ENCODE peak calls at places on chromosomes 6 and 20, in four cellular contexts. W is mesendoderm; T is GM04504; B is CD4-positive, alpha-beta T cell. U is an unnamed sample.

GRCh38 chr6:2770171-2770570 is 5.0 kb downstream of the WRNIP1 start:
- DNase-seq in B (no peak), W (no peak), T (no peak), U (peak)

GRCh38 chr6:2624177-2624576 is 126.5 kb downstream of the MYLK4 start:
- DNase-seq in B (no peak), W (no peak), T (no peak), U (no peak)

GRCh38 chr6:68778356-68779020 is 143.4 kb downstream of the ADGRB3 start:
- DNase-seq in W (peak), B (no peak), T (no peak), U (no peak)

GRCh38 chr20:36274248-36274841 is 31.8 kb upstream of the DLGAP4 start:
- DNase-seq in T (no peak), W (no peak), B (no peak), U (peak)

GRCh38 chr20:38222231-38222922 is 38.2 kb downstream of the KIAA1755 start:
- DNase-seq in T (no peak), W (peak), B (peak), U (peak)

GRCh38 chr20:17617868-17618672 is 48.2 kb downstream of the DSTN start:
- DNase-seq in T (no peak), B (no peak), W (no peak), U (no peak)

GRCh38 chr20:64156886-64157875 is 7.1 kb upstream of the MYT1 start:
- DNase-seq in W (no peak), T (no peak), B (no peak), U (no peak)

GRCh38 chr20:35252037-35252461 is 25.6 kb downstream of the MMP24 start:
- DNase-seq in T (no peak), B (no peak), W (no peak), U (no peak)

GRCh38 chr20:63153254-63154221 is 62.4 kb downstream of the YTHDF1 start:
- DNase-seq in T (no peak), B (no peak), W (no peak), U (no peak)

GRCh38 chr6:155436981-155437749 is 18.5 kb downstream of the NOX3 start:
- DNase-seq in T (no peak), B (no peak), W (no peak), U (no peak)

GRCh38 chr6:1789092-1789491 is 179.4 kb downstream of the FOXC1 start:
- DNase-seq in B (no peak), W (no peak), T (no peak), U (no peak)

GRCh38 chr6:9398794-9399373 is 963.5 kb upstream of the SLC35B3 start:
- DNase-seq in B (no peak), W (no peak), T (no peak), U (peak)